ENCODE peak calls at places on chromosomes 1 and 21, in five cellular contexts. F is OCI-LY7, D is HCT116, W is neural progenitor cell, X is GM23248. N is an unnamed sample.

GRCh38 chr1:209692745-209693504 is 11.7 kb upstream of the HSD11B1 start:
- DNase-seq in W (peak), D (peak), X (peak), F (peak), N (peak)

GRCh38 chr1:209560529-209560928 is 23.0 kb upstream of the CAMK1G start:
- DNase-seq in W (no peak), D (no peak), X (no peak), F (no peak), N (no peak)

GRCh38 chr1:100164226-100164625 is 13.8 kb downstream of the LRRC39 start:
- DNase-seq in D (no peak), F (no peak), X (peak), W (peak), N (no peak)

GRCh38 chr21:22062472-22063139 is 1064.4 kb downstream of the NCAM2 start:
- DNase-seq in D (no peak), X (no peak), W (peak), F (no peak), N (no peak)

GRCh38 chr1:67816096-67816493 is 17.2 kb downstream of the GNG12 start:
- DNase-seq in X (no peak), D (no peak), W (no peak), F (no peak), N (no peak)

GRCh38 chr1:47708658-47709301 is 270.9 kb downstream of the FOXD2 start:
- DNase-seq in F (no peak), X (peak), D (no peak), W (peak), N (no peak)

GRCh38 chr1:233905416-233906051 is 1.1 kb downstream of the SLC35F3 start:
- DNase-seq in D (no peak), W (peak), F (no peak), X (no peak), N (no peak)

GRCh38 chr1:228118040-228118439 is 8.9 kb upstream of the MRPL55 start:
- DNase-seq in D (no peak), F (peak), W (peak), X (no peak), N (no peak)

GRCh38 chr1:108028841-108029401 is 63.9 kb upstream of the VAV3 start:
- DNase-seq in X (no peak), W (no peak), F (no peak), D (no peak), N (no peak)

GRCh38 chr1:202225131-202225530 is 31.5 kb downstream of the LGR6 start:
- DNase-seq in W (no peak), D (no peak), F (no peak), X (no peak), N (no peak)

GRCh38 chr1:87329756-87330200 is 1.1 kb downstream of the LMO4 start:
- DNase-seq in X (peak), D (no peak), F (no peak), W (no peak), N (peak)

GRCh38 chr21:26892151-26892550 is 46.9 kb upstream of the ADAMTS1 start:
- DNase-seq in W (no peak), F (no peak), D (no peak), X (no peak), N (no peak)
- TF ChIP-seq EZH2phosphoT487 in W (no peak), F (no peak), D (no peak), X (no peak), N (no peak)

DNA sequence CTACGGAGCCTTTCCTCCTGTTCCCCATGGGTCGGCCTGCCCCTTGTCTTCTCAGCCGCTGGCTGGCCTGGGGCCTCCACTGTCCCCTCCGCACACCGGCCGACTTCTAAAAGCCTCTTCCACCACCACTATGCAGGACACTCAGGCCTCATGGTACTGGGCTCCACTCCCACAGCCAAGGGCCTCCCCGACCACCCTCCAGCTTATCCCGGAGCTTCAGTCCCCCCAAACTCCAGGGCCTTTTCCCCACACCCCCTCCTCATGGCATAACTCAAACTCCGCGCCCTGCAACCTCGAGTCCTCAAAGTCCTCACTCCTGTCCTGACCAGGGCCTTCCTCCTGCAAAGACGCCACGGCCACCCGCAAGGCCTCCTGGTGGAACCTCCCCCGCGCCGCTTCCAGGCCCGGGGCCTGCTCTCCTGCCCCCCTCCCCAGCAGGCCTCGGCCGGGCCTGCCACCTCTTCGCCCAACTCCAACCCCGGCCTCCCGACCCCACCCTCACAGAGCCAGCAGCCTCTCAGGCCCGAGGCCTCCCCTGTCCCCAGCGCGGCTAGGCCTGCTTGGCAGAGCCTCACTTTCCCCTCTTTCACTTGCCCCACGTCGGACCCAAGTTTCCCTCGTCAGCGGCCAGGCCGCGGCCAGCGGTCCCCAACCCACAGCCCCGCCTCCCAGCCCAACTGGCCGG is 1.9 kb downstream of the LRRC41 start:
- DNase-seq in F (no peak), D (no peak), W (peak), X (peak), N (no peak)
- H2AFZ ChIP-seq in F (no peak), D (no peak), W (no peak), X (peak), N (peak)

GRCh38 chr1:110888641-110889040 is 15.7 kb downstream of the CD53 start:
- DNase-seq in F (no peak), X (no peak), D (no peak), W (no peak), N (no peak)
- TF ChIP-seq EZH2phosphoT487 in F (no peak), X (no peak), D (no peak), W (no peak), N (no peak)

GRCh38 chr1:17212009-17212408 is 7.1 kb downstream of the PADI1 start:
- DNase-seq in F (no peak), X (no peak), D (no peak), W (no peak), N (no peak)
- H2AFZ ChIP-seq in F (no peak), X (no peak), D (no peak), W (no peak), N (no peak)

DNA sequence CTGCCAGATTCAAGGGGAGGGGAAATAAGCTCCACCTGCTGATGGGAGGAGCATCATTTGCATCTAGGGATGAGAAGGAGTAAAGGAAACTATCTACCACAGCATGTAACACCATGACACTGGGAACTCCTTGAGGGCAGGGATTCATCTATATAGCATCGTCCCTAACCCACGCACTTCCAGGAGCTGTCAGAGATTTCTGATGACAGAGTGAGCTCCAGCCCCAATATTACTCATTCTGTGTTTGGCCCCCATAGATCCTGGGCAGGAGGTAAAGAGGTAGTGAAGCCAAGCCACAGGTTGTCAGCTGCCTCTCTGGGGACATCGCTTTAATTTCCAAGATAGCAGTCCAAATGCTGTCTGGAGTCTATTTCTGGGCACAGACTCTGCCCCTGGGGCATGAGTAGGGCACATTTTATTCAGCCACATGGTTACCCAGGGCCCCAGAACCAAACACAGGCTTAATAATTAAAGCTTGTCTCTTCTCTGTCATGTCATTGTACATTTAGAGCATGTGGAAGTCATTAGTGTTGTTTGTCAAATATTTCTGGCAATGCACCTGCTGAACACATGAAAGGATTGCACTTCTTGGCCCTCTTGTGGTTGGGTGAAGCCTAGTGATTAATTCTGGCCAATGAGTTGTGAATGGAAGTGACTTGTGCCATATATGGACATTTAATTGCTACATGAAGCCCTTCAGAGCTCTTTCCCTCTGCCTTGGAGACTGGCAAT is 105.9 kb upstream of the POU3F1 start:
- DNase-seq in W (no peak), F (peak), X (no peak), D (no peak), N (peak)
- TF ChIP-seq EZH2phosphoT487 in W (no peak), F (no peak), X (no peak), D (no peak), N (no peak)

GRCh38 chr1:36123357-36123756 is 1.7 kb downstream of the COL8A2 start:
- DNase-seq in X (no peak), W (no peak), F (peak), D (no peak), N (no peak)

GRCh38 chr1:36124404-36125128 is 456 bp downstream of the COL8A2 start:
- DNase-seq in D (no peak), W (no peak), F (no peak), X (no peak), N (no peak)

GRCh38 chr1:36126005-36126716 is 1.1 kb upstream of the COL8A2 start:
- DNase-seq in W (no peak), F (no peak), X (no peak), D (no peak), N (no peak)

GRCh38 chr1:36126797-36127500 is 1.9 kb upstream of the COL8A2 start:
- DNase-seq in D (no peak), X (no peak), F (no peak), W (no peak), N (no peak)

GRCh38 chr1:36125129-36125991 is at the start of gene COL8A2:
- DNase-seq in X (peak), D (no peak), W (peak), F (no peak), N (no peak)
- H2AFZ ChIP-seq in X (peak), D (no peak), W (peak), F (no peak), N (no peak)

N was measured in MM.1S.